ENCODE peak calls at places on chromosomes 16 and 17, in five cellular contexts. H is prostate gland; F is activated naive CD4-positive, alpha-beta T cell; R is heart right ventricle; K is mucosa of descending colon. J is an unnamed sample.

GRCh38 chr17:80847506-80848230 is 144.0 kb upstream of the CHMP6 start:
- DNase-seq in H (no peak), F (peak), R (no peak), K (peak), J (no peak)

GRCh38 chr16:83742520-83742919 is 65.3 kb upstream of the HSBP1 start:
- DNase-seq in H (no peak), F (no peak), R (no peak), K (no peak), J (no peak)

GRCh38 chr17:76569607-76570279 is 15.9 kb downstream of the ST6GALNAC2 start:
- DNase-seq in H (no peak), F (no peak), R (peak), K (no peak), J (no peak)

GRCh38 chr17:35345926-35346771 is 27.3 kb downstream of the SLFN11 start:
- DNase-seq in H (peak), F (no peak), R (peak), K (peak), J (peak)

GRCh38 chr16:50702725-50703124 is 9.3 kb downstream of the NOD2 start:
- DNase-seq in H (no peak), F (no peak), R (no peak), K (no peak), J (no peak)

GRCh38 chr17:63634163-63634562 is 11.9 kb downstream of the MAP3K3 start:
- DNase-seq in H (no peak), F (no peak), R (no peak), K (no peak), J (peak)

GRCh38 chr16:50674831-50675230 is 6.3 kb downstream of the SNX20 start:
- DNase-seq in H (no peak), F (no peak), R (no peak), K (no peak), J (no peak)

GRCh38 chr17:83171661-83172060 is 92.3 kb downstream of the METRNL start:
- DNase-seq in H (no peak), F (no peak), R (no peak), K (no peak), J (no peak)

GRCh38 chr17:26774291-26775218 is 519.4 kb upstream of the WSB1 start:
- DNase-seq in H (no peak), F (no peak), R (no peak), K (no peak), J (no peak)

GRCh38 chr17:4947411-4948165 is 742 bp downstream of the PFN1 start:
- DNase-seq in H (peak), F (peak), R (peak), K (peak), J (peak)

GRCh38 chr17:77935121-77935571 is 23.4 kb upstream of the TNRC6C start:
- DNase-seq in H (no peak), F (no peak), R (no peak), K (no peak), J (no peak)

GRCh38 chr17:2395258-2396170 is 5.3 kb downstream of the MNT start:
- DNase-seq in H (peak), F (no peak), R (no peak), K (peak), J (peak)

GRCh38 chr17:28567604-28568003 is 3.7 kb downstream of the PIGS start:
- DNase-seq in H (no peak), F (no peak), R (no peak), K (no peak), J (no peak)

GRCh38 chr16:29820271-29820701 is at the start of gene MVP:
- DNase-seq in H (peak), F (peak), R (peak), K (peak), J (peak)

GRCh38 chr17:83107656-83108048 is 28.2 kb downstream of the METRNL start:
- DNase-seq in H (no peak), F (no peak), R (no peak), K (no peak), J (no peak)

GRCh38 chr16:83968891-83969672 is 1.0 kb downstream of the NECAB2 start:
- DNase-seq in H (no peak), F (no peak), R (no peak), K (no peak), J (no peak)

GRCh38 chr17:67377727-67378443 is 804 bp downstream of the PITPNC1 start:
- DNase-seq in H (peak), F (peak), R (peak), K (peak), J (peak)

GRCh38 chr17:36529121-36529520 is 5.5 kb downstream of the MYO19 start:
- DNase-seq in H (no peak), F (no peak), R (no peak), K (no peak), J (peak)

GRCh38 chr17:18320301-18320700 is 5.2 kb downstream of the SMCR8 start:
- DNase-seq in H (no peak), F (no peak), R (no peak), K (no peak), J (no peak)

GRCh38 chr16:53785044-53785443 is 81.1 kb downstream of the FTO start:
- DNase-seq in H (no peak), F (no peak), R (no peak), K (no peak), J (no peak)

GRCh38 chr16:48444574-48444973 is 59.4 kb upstream of the SIAH1 start:
- DNase-seq in H (no peak), F (no peak), R (no peak), K (no peak), J (peak)

GRCh38 chr17:54901230-54901847 is 687 bp downstream of the TOM1L1 start:
- DNase-seq in H (no peak), F (no peak), R (no peak), K (peak), J (peak)

GRCh38 chr17:83133302-83134121 is 54.1 kb downstream of the METRNL start:
- DNase-seq in H (no peak), F (no peak), R (no peak), K (no peak), J (no peak)

GRCh38 chr17:42285346-42286050 is 2.8 kb upstream of the STAT5A start:
- DNase-seq in H (no peak), F (no peak), R (no peak), K (no peak), J (no peak)

GRCh38 chr16:49179714-49180330 is 101.8 kb downstream of the CBLN1 start:
- DNase-seq in H (no peak), F (no peak), R (no peak), K (peak), J (no peak)

GRCh38 chr16:55559233-55559632 is 7.3 kb upstream of the CAPNS2 start:
- DNase-seq in H (peak), F (no peak), R (no peak), K (no peak), J (peak)

GRCh38 chr17:49218941-49219913 is 8.7 kb downstream of the ABI3 start:
- DNase-seq in H (no peak), F (peak), R (peak), K (peak), J (no peak)

GRCh38 chr16:79571753-79572544 is 28.6 kb downstream of the MAF start:
- DNase-seq in H (no peak), F (no peak), R (no peak), K (no peak), J (no peak)

GRCh38 chr17:2782030-2782429 is 14.2 kb upstream of the RAP1GAP2 start:
- DNase-seq in H (no peak), F (no peak), R (no peak), K (no peak), J (no peak)

GRCh38 chr16:68665501-68665900 is 20.4 kb downstream of the CDH3 start:
- DNase-seq in H (no peak), F (no peak), R (no peak), K (no peak), J (no peak)

GRCh38 chr17:38428150-38428642 is at the start of gene ARHGAP23:
- DNase-seq in H (peak), F (peak), R (peak), K (peak), J (peak)